ENCODE peak calls at places on chromosomes 3 and 15, in five cellular contexts. W is endothelial cell; R is HuH-7; L is NCI-H748 treated with DMSO at 0.1 percent for 48 hours; T is stimulated activated CD8-positive, alpha-beta memory T cell treated with anti-CD3 and anti-CD28 coated beads, Interleukin-4, amount 100 ng/mL, for 1 hour. V is an unnamed sample.

GRCh38 chr3:152402698-152403456 is 134.1 kb downstream of the MBNL1 start:
- DNase-seq in W (no peak), R (no peak), L (no peak), T (no peak), V (no peak)

GRCh38 chr3:57385498-57385897 is 93.0 kb upstream of the ASB14 start:
- DNase-seq in W (no peak), R (no peak), L (no peak), T (no peak), V (no peak)

GRCh38 chr15:98085003-98085639 is 124.6 kb downstream of the ARRDC4 start:
- DNase-seq in W (peak; percentile 36), R (peak; percentile 26), L (peak; percentile 8), T (no peak), V (peak; percentile 9)

GRCh38 chr3:11389570-11390268 is 117.5 kb downstream of the ATG7 start:
- DNase-seq in W (no peak), R (no peak), L (no peak), T (no peak), V (no peak)

GRCh38 chr3:65992106-65992505 is 46.6 kb downstream of the MAGI1 start:
- DNase-seq in W (no peak), R (no peak), L (no peak), T (no peak), V (no peak)

GRCh38 chr3:58471025-58471887 is 20.6 kb upstream of the KCTD6 start:
- DNase-seq in W (no peak), R (no peak), L (peak; percentile 89), T (peak; percentile 18), V (peak; percentile 81)

GRCh38 chr3:13077431-13078157 is 4.4 kb upstream of the IQSEC1 start:
- DNase-seq in W (no peak), R (no peak), L (no peak), T (no peak), V (peak; percentile 81)

GRCh38 chr3:50885491-50885890 is 210.8 kb downstream of the DOCK3 start:
- DNase-seq in W (no peak), R (no peak), L (no peak), T (no peak), V (no peak)

GRCh38 chr15:74482661-74483060 is 21.7 kb upstream of the UBL7 start:
- DNase-seq in W (peak; percentile 12), R (no peak), L (no peak), T (no peak), V (no peak)

GRCh38 chr15:67105065-67105951 is 39.9 kb downstream of the SMAD3 start:
- DNase-seq in W (no peak), R (peak; percentile 69), L (no peak), T (no peak), V (no peak)

GRCh38 chr3:66484106-66484857 is 16.5 kb downstream of the LRIG1 start:
- DNase-seq in W (no peak), R (no peak), L (no peak), T (no peak), V (no peak)

GRCh38 chr3:9080165-9080564 is 116.9 kb upstream of the RAD18 start:
- DNase-seq in W (no peak), R (no peak), L (no peak), T (no peak), V (no peak)

GRCh38 chr3:182364323-182364722 is 429.0 kb upstream of the ATP11B start:
- DNase-seq in W (no peak), R (peak; percentile 7), L (no peak), T (no peak), V (peak; percentile 25)

GRCh38 chr3:188734395-188734794 is 437.4 kb upstream of the TPRG1 start:
- DNase-seq in W (no peak), R (no peak), L (no peak), T (no peak), V (peak; percentile 28)

GRCh38 chr3:197025736-197026480 is 3.7 kb downstream of the MELTF start:
- DNase-seq in W (no peak), R (no peak), L (no peak), T (no peak), V (no peak)

GRCh38 chr3:194984624-194985023 is 286.3 kb downstream of the XXYLT1 start:
- DNase-seq in W (no peak), R (no peak), L (no peak), T (no peak), V (no peak)

GRCh38 chr3:69097407-69098086 is 12.8 kb downstream of the ARL6IP5 start:
- DNase-seq in W (no peak), R (no peak), L (no peak), T (no peak), V (no peak)

GRCh38 chr15:75673426-75674247 is 25.9 kb downstream of the SNX33 start:
- DNase-seq in W (no peak), R (no peak), L (no peak), T (no peak), V (no peak)

GRCh38 chr15:50880221-50880620 is 28.3 kb upstream of the AP4E1 start:
- DNase-seq in W (no peak), R (no peak), L (no peak), T (no peak), V (no peak)

GRCh38 chr15:48672206-48672605 is 26.7 kb upstream of the FBN1 start:
- DNase-seq in W (no peak), R (no peak), L (no peak), T (no peak), V (no peak)